ENCODE peak calls at places on chromosomes 2 and 18, in seven cellular contexts. A, Z, D, U, M, K and P are unnamed samples.

GRCh38 chr18:10279905-10280658 is 174.4 kb upstream of the APCDD1 start:
- DNase-seq in A (no peak), Z (no peak), D (no peak), U (no peak), M (no peak), K (no peak), P (no peak)

GRCh38 chr2:163471947-163472346 is 263.9 kb downstream of the FIGN start:
- DNase-seq in A (no peak), Z (no peak), D (no peak), U (peak), M (no peak), K (no peak), P (no peak)

GRCh38 chr2:240810621-240811020 is 9.4 kb downstream of the KIF1A start:
- DNase-seq in A (no peak), Z (no peak), D (no peak), U (no peak), M (no peak), K (no peak), P (no peak)

GRCh38 chr2:144519934-144520717 is at the start of gene ZEB2:
- DNase-seq in A (no peak), Z (no peak), D (peak), U (peak), M (no peak), K (peak), P (no peak)

GRCh38 chr18:13136689-13137040 is 81.9 kb upstream of the LDLRAD4 start:
- DNase-seq in A (no peak), Z (no peak), D (peak), U (no peak), M (no peak), K (peak), P (no peak)

GRCh38 chr2:240644171-240644651 is 18.9 kb downstream of the GPR35 start:
- DNase-seq in A (no peak), Z (no peak), D (no peak), U (no peak), M (no peak), K (no peak), P (no peak)

GRCh38 chr2:144780983-144781382 is 261.1 kb upstream of the ZEB2 start:
- DNase-seq in A (no peak), Z (no peak), D (no peak), U (peak), M (no peak), K (peak), P (no peak)

GRCh38 chr2:201907128-201907886 is 101.0 kb downstream of the CDK15 start:
- DNase-seq in A (no peak), Z (no peak), D (no peak), U (peak), M (no peak), K (no peak), P (no peak)

GRCh38 chr2:215367647-215368492 is 56.0 kb downstream of the ATIC start:
- DNase-seq in A (peak), Z (no peak), D (no peak), U (peak), M (peak), K (peak), P (no peak)

GRCh38 chr2:134231965-134232340 is 21.9 kb upstream of the MGAT5 start:
- DNase-seq in A (peak), Z (no peak), D (no peak), U (peak), M (peak), K (peak), P (no peak)

GRCh38 chr2:67514515-67514914 is 117.4 kb downstream of the ETAA1 start:
- DNase-seq in A (peak), Z (no peak), D (no peak), U (peak), M (no peak), K (peak), P (no peak)

GRCh38 chr2:85049236-85049635 is 78.3 kb downstream of the KCMF1 start:
- DNase-seq in A (no peak), Z (no peak), D (no peak), U (no peak), M (no peak), K (no peak), P (no peak)

GRCh38 chr18:45619062-45619825 is 4.0 kb downstream of the SLC14A2 start:
- DNase-seq in A (no peak), Z (no peak), D (no peak), U (no peak), M (no peak), K (no peak), P (no peak)

GRCh38 chr2:152826880-152827279 is 108.5 kb downstream of the ARL6IP6 start:
- DNase-seq in A (peak), Z (no peak), D (no peak), U (peak), M (no peak), K (no peak), P (no peak)

GRCh38 chr2:6865346-6866238 is at the start of gene CMPK2:
- DNase-seq in A (peak), Z (peak), D (peak), U (peak), M (peak), K (peak), P (no peak)

GRCh38 chr2:149908731-149909690 is 321.4 kb upstream of the MMADHC start:
- DNase-seq in A (no peak), Z (no peak), D (no peak), U (peak), M (peak), K (peak), P (no peak)

GRCh38 chr2:229176136-229176535 is 95.0 kb downstream of the PID1 start:
- DNase-seq in A (no peak), Z (no peak), D (no peak), U (no peak), M (no peak), K (no peak), P (no peak)

GRCh38 chr2:27042159-27042661 is 9.3 kb upstream of the AGBL5 start:
- DNase-seq in A (no peak), Z (no peak), D (no peak), U (no peak), M (no peak), K (peak), P (no peak)

GRCh38 chr18:45353530-45353929 is 261.7 kb upstream of the SLC14A2 start:
- DNase-seq in A (peak), Z (no peak), D (no peak), U (peak), M (no peak), K (no peak), P (no peak)

GRCh38 chr2:149342509-149342908 is 12.1 kb downstream of the LYPD6 start:
- DNase-seq in A (no peak), Z (no peak), D (no peak), U (no peak), M (no peak), K (no peak), P (no peak)

GRCh38 chr2:190996338-190996946 is 17.5 kb downstream of the STAT1 start:
- DNase-seq in A (peak), Z (no peak), D (peak), U (no peak), M (no peak), K (peak), P (no peak)

GRCh38 chr2:121074322-121074932 is 210.6 kb downstream of the TFCP2L1 start:
- DNase-seq in A (peak), Z (no peak), D (no peak), U (no peak), M (no peak), K (no peak), P (no peak)

GRCh38 chr18:67568166-67568565 is 51.6 kb upstream of the DSEL start:
- DNase-seq in A (no peak), Z (no peak), D (no peak), U (no peak), M (no peak), K (no peak), P (no peak)

GRCh38 chr2:140351692-140352091 is 1571.5 kb upstream of the NXPH2 start:
- DNase-seq in A (no peak), Z (no peak), D (no peak), U (no peak), M (no peak), K (no peak), P (no peak)

GRCh38 chr2:67579207-67579606 is 182.1 kb downstream of the ETAA1 start:
- DNase-seq in A (no peak), Z (no peak), D (no peak), U (peak), M (no peak), K (no peak), P (no peak)

GRCh38 chr2:11257983-11258382 is 86.5 kb downstream of the ROCK2 start:
- DNase-seq in A (no peak), Z (no peak), D (no peak), U (no peak), M (no peak), K (no peak), P (no peak)

GRCh38 chr18:65990944-65991708 is 240.3 kb downstream of the CDH7 start:
- DNase-seq in A (peak), Z (no peak), D (no peak), U (no peak), M (no peak), K (no peak), P (no peak)

GRCh38 chr2:227154976-227155375 is 9.0 kb downstream of the COL4A4 start:
- DNase-seq in A (peak), Z (no peak), D (no peak), U (peak), M (no peak), K (no peak), P (no peak)

GRCh38 chr2:122340246-122340645 is 584.8 kb downstream of the TSN start:
- DNase-seq in A (peak), Z (no peak), D (no peak), U (no peak), M (no peak), K (peak), P (no peak)

GRCh38 chr2:67948057-67948456 is 114.7 kb downstream of the C1D start:
- DNase-seq in A (no peak), Z (no peak), D (no peak), U (no peak), M (no peak), K (no peak), P (no peak)

GRCh38 chr2:82857952-82858351 is 1601.1 kb downstream of the SUCLG1 start:
- DNase-seq in A (no peak), Z (no peak), D (no peak), U (no peak), M (no peak), K (no peak), P (no peak)

GRCh38 chr2:99066602-99067001 is 74.9 kb upstream of the C2orf15 start:
- DNase-seq in A (peak), Z (no peak), D (peak), U (peak), M (peak), K (peak), P (no peak)

GRCh38 chr2:165560377-165560988 is 91.0 kb downstream of the CSRNP3 start:
- DNase-seq in A (no peak), Z (no peak), D (no peak), U (no peak), M (no peak), K (no peak), P (no peak)

GRCh38 chr2:184540246-184540789 is 58.0 kb upstream of the ZNF804A start:
- DNase-seq in A (no peak), Z (no peak), D (no peak), U (no peak), M (no peak), K (no peak), P (no peak)

GRCh38 chr18:79693561-79694205 is 14.1 kb downstream of the CTDP1 start:
- DNase-seq in A (no peak), Z (no peak), D (no peak), U (no peak), M (no peak), K (no peak), P (no peak)